ENCODE peak calls at places on chromosomes 3 and 15, in four cellular contexts. N, X, O and K are unnamed samples.

GRCh38 chr15:42184313-42184712 is 23.8 kb downstream of the VPS39 start:
- DNase-seq in N (no peak), X (no peak), O (no peak), K (no peak)

GRCh38 chr3:176814252-176814651 is 383.0 kb downstream of the TBL1XR1 start:
- DNase-seq in N (no peak), X (peak), O (peak), K (peak)

GRCh38 chr3:65979152-65979551 is 59.6 kb downstream of the MAGI1 start:
- DNase-seq in N (no peak), X (no peak), O (no peak), K (no peak)

GRCh38 chr15:65369651-65370050 is 8.2 kb downstream of the IGDCC3 start:
- DNase-seq in N (no peak), X (no peak), O (no peak), K (no peak)

GRCh38 chr3:60435941-60436650 is 815.2 kb downstream of the FHIT start:
- DNase-seq in N (no peak), X (no peak), O (no peak), K (no peak)

GRCh38 chr3:55556622-55557531 is 69.8 kb upstream of the WNT5A start:
- DNase-seq in N (no peak), X (no peak), O (no peak), K (no peak)

GRCh38 chr3:196643201-196643749 is 3.8 kb downstream of the NRROS start:
- DNase-seq in N (no peak), X (no peak), O (peak), K (peak)

GRCh38 chr3:32422943-32423342 is 31.3 kb downstream of the CMTM7 start:
- DNase-seq in N (no peak), X (no peak), O (no peak), K (no peak)

GRCh38 chr3:186251948-186252619 is 110.0 kb downstream of the DGKG start:
- DNase-seq in N (no peak), X (no peak), O (no peak), K (no peak)

GRCh38 chr3:197746214-197746613 is 3.5 kb upstream of the FYTTD1 start:
- DNase-seq in N (no peak), X (no peak), O (no peak), K (no peak)

GRCh38 chr3:105157016-105157765 is 209.5 kb upstream of the ALCAM start:
- DNase-seq in N (no peak), X (no peak), O (no peak), K (no peak)

GRCh38 chr15:75840659-75841058 is 2.6 kb upstream of the UBE2Q2 start:
- DNase-seq in N (peak), X (no peak), O (no peak), K (no peak)

GRCh38 chr3:8153778-8154177 is 347.8 kb upstream of the LMCD1 start:
- DNase-seq in N (no peak), X (no peak), O (no peak), K (no peak)

GRCh38 chr3:77718326-77718725 is 678.4 kb downstream of the ROBO2 start:
- DNase-seq in N (no peak), X (no peak), O (no peak), K (no peak)

GRCh38 chr3:117278424-117279190 is 569.0 kb downstream of the TUSC7 start:
- DNase-seq in N (no peak), X (no peak), O (no peak), K (no peak)

GRCh38 chr3:195813916-195814486 is 2.3 kb upstream of the MUC4 start:
- DNase-seq in N (no peak), X (no peak), O (no peak), K (no peak)

GRCh38 chr3:19543212-19543841 is 390.7 kb downstream of the EFHB start:
- DNase-seq in N (no peak), X (no peak), O (peak), K (no peak)

GRCh38 chr15:63288778-63289378 is 11.5 kb downstream of the APH1B start:
- DNase-seq in N (no peak), X (no peak), O (peak), K (no peak)

GRCh38 chr3:196812853-196813252 is 54.9 kb upstream of the SENP5 start:
- DNase-seq in N (no peak), X (no peak), O (no peak), K (no peak)

GRCh38 chr3:145716519-145716918 is 444.5 kb downstream of the PLOD2 start:
- DNase-seq in N (no peak), X (no peak), O (no peak), K (no peak)

GRCh38 chr3:13884851-13885703 is 5.2 kb upstream of the WNT7A start:
- DNase-seq in N (no peak), X (no peak), O (peak), K (peak)
- TF ChIP-seq CTCF in N (peak), X (peak), O (peak), K (peak)

GRCh38 chr3:168620854-168621253 is 525.1 kb upstream of the GOLIM4 start:
- DNase-seq in N (no peak), X (no peak), O (peak), K (no peak)
- TF ChIP-seq CTCF in N (no peak), X (no peak), O (peak), K (no peak)

DNA sequence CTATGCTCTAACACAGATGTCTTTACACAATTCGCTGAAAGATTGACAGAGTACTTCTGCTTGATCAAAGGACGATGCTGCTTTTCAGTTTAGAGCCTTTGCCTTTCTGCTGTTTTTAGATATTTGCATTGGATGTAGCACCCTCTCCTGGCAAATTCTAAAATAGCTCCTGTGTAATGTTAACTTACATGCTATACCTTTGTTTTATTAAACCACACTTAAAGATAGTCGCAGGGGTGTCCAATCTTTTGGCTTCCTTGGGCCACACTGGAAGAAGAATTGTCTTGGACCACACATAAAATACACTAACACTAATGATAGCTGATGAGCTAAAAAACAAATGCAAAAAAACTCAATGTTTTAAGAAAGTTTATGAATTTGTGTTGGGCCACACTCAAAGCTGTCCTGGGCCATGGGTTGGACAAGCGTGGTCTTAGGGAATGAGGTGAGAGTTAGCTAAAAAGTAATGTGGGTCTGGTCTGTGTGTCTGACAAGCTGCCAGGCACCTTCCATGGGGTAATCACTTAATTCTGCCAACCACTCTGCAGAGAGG is 62.9 kb downstream of the ATG7 start:
- DNase-seq in N (no peak), X (no peak), O (peak), K (peak)
- TF ChIP-seq CTCF in N (peak), X (peak), O (peak), K (peak)

GRCh38 chr3:169931747-169932520 is 20.6 kb downstream of the SAMD7 start:
- DNase-seq in N (no peak), X (no peak), O (peak), K (no peak)

DNA sequence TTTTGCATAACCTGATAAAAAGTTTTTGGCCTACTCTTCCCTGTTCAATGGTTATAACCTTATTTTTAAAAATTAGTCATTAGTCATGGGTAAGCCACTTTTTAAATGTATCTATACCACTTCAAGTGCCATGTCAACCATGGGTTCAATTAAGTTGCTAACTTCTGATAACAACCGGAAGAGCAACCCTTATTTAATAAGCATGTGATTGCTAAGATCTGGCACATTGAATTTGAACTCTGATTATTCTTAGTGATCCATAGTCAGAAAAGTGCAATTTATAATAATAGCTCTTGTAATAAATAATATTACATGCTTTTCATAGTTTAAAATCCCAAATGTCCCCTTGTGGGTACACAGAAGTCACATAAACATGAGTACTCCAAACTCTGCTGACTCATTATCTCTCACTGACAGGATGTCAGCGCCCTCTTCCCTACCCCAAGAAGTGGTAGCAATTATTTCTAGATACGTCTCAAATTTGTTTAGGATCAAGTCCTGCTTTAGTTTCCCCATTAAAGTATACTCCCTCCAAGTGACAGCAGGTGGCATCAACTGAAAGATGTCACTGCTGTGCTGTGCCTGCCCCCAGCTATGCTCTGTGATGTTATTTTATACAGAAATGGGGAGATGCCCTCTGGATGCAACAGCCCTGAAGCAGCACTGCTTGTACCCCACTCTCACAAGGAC is 18.6 kb downstream of the SAMD7 start:
- DNase-seq in N (no peak), X (no peak), O (peak), K (peak)
- TF ChIP-seq CTCF in N (no peak), X (no peak), O (peak), K (no peak)

DNA sequence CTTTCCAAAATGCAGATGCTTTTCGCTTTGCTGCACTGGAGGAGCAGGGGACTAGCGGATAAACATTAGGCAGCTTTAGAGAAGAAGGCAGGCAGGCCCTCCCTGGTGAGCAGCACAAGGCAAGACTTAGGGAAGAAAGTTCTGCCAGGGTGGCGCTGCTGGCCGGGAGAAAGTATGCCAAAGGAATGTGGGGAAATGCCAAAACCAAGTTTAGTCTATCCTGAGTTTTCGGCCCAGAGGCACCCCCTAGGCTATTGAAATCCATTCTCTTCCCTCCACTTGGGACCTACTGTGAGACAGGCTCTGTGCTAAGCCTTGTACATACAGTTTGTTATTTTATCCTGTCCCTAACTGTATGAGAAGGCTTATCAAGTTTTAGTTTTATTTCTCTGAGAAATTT is 9.2 kb downstream of the SHC4 start:
- DNase-seq in N (no peak), X (no peak), O (no peak), K (no peak)
- TF ChIP-seq CTCF in N (no peak), X (no peak), O (no peak), K (no peak)

GRCh38 chr3:115165266-115165665 is 18.2 kb upstream of the ZBTB20 start:
- DNase-seq in N (no peak), X (no peak), O (no peak), K (no peak)

GRCh38 chr3:115165701-115166100 is 18.6 kb upstream of the ZBTB20 start:
- DNase-seq in N (no peak), X (no peak), O (no peak), K (no peak)

GRCh38 chr3:115164374-115165221 is 17.5 kb upstream of the ZBTB20 start:
- DNase-seq in N (no peak), X (no peak), O (no peak), K (no peak)

DNA sequence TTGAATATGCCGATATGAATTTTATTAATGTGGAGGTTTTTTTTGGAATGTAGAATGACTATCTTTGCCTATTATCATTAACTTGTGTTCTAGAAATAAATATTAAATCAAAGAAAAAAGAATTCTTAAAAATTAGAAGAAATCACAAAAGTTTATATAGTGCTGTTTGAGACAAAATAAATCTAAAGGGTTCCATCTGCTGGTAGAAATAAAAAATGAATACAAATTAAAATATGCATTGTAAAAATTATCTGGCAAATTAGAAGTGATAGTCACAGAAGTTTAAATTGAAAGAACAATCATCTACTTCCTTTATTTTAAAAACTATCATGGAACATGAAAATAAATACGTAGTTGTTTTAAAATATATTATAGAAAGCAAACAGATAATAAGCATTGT is 22.7 kb upstream of the ZBTB20 start:
- DNase-seq in N (no peak), X (no peak), O (no peak), K (no peak)
- TF ChIP-seq CTCF in N (peak), X (peak), O (no peak), K (peak)

GRCh38 chr3:4001976-4002375 is 202.7 kb downstream of the LRRN1 start:
- DNase-seq in N (no peak), X (no peak), O (no peak), K (no peak)

GRCh38 chr3:3992312-3992874 is 193.2 kb downstream of the LRRN1 start:
- DNase-seq in N (no peak), X (no peak), O (no peak), K (no peak)

GRCh38 chr3:3998140-3998977 is 199.1 kb downstream of the LRRN1 start:
- DNase-seq in N (no peak), X (no peak), O (peak), K (peak)
- TF ChIP-seq CTCF in N (no peak), X (peak), O (peak), K (peak)